ENCODE peak calls at places on chromosomes 1 and 21, in seven cellular contexts. One of them, this sample, is unnamed. For H3K36me3, the result is how much of the 10 kb centered on the place peaks cover.

GRCh38 chr1:226763741-226764264 is 24.7 kb upstream of the ITPKB start:
- DNase-seq in SK-N-SH: peak
- DNase-seq in HCT116: no peak
- DNase-seq in H1: peak
- DNase-seq in K562: no peak
- DNase-seq in GM12878: no peak
- DNase-seq in HepG2: no peak
- DNase-seq in this sample: peak

GRCh38 chr1:226121587-226122400 is 59.3 kb downstream of the H3-3A start:
- DNase-seq in SK-N-SH: peak
- DNase-seq in HCT116: no peak
- DNase-seq in H1: no peak
- DNase-seq in K562: peak
- DNase-seq in GM12878: no peak
- DNase-seq in HepG2: peak
- DNase-seq in this sample: peak

GRCh38 chr1:33902486-33903209 is 38.8 kb downstream of the HMGB4 start:
- DNase-seq in SK-N-SH: peak
- DNase-seq in HCT116: no peak
- DNase-seq in H1: no peak
- DNase-seq in K562: peak
- DNase-seq in GM12878: peak
- DNase-seq in HepG2: no peak
- DNase-seq in this sample: no peak

GRCh38 chr1:227950735-227951224 is 3.0 kb upstream of the WNT9A start:
- DNase-seq in SK-N-SH: no peak
- DNase-seq in HCT116: no peak
- DNase-seq in H1: no peak
- DNase-seq in K562: no peak
- DNase-seq in GM12878: no peak
- DNase-seq in HepG2: no peak
- DNase-seq in this sample: no peak

GRCh38 chr1:204190212-204191211 is 5.8 kb downstream of the KISS1 start:
- DNase-seq in SK-N-SH: no peak
- DNase-seq in HCT116: no peak
- DNase-seq in H1: no peak
- DNase-seq in K562: peak
- DNase-seq in GM12878: no peak
- DNase-seq in HepG2: peak
- DNase-seq in this sample: no peak

GRCh38 chr1:47578026-47578861 is 140.4 kb downstream of the FOXD2 start:
- DNase-seq in SK-N-SH: peak
- DNase-seq in HCT116: no peak
- DNase-seq in H1: no peak
- DNase-seq in K562: no peak
- DNase-seq in GM12878: no peak
- DNase-seq in HepG2: no peak
- DNase-seq in this sample: no peak

GRCh38 chr21:28215214-28215954 is 777.3 kb downstream of the LTN1 start:
- DNase-seq in SK-N-SH: no peak
- DNase-seq in HCT116: no peak
- DNase-seq in H1: no peak
- DNase-seq in K562: no peak
- DNase-seq in GM12878: no peak
- DNase-seq in HepG2: no peak
- DNase-seq in this sample: no peak

GRCh38 chr1:1946540-1946939 is 27.5 kb upstream of the TMEM52 start:
- DNase-seq in SK-N-SH: no peak
- DNase-seq in HCT116: no peak
- DNase-seq in H1: no peak
- DNase-seq in K562: no peak
- DNase-seq in GM12878: no peak
- DNase-seq in HepG2: no peak
- DNase-seq in this sample: no peak

GRCh38 chr1:17654519-17654918 is 100.6 kb upstream of the ACTL8 start:
- DNase-seq in SK-N-SH: no peak
- DNase-seq in HCT116: no peak
- DNase-seq in H1: no peak
- DNase-seq in K562: no peak
- DNase-seq in GM12878: no peak
- DNase-seq in HepG2: no peak
- DNase-seq in this sample: no peak

GRCh38 chr1:63545780-63546179 is 22.5 kb downstream of the EFCAB7 start:
- DNase-seq in SK-N-SH: no peak
- DNase-seq in HCT116: no peak
- DNase-seq in H1: no peak
- DNase-seq in K562: no peak
- DNase-seq in GM12878: no peak
- DNase-seq in HepG2: no peak
- DNase-seq in this sample: no peak

GRCh38 chr1:16143566-16144324 is 12.1 kb downstream of the EPHA2 start:
- DNase-seq in SK-N-SH: no peak
- DNase-seq in HCT116: peak
- DNase-seq in H1: no peak
- DNase-seq in K562: peak
- DNase-seq in GM12878: no peak
- DNase-seq in HepG2: peak
- DNase-seq in this sample: no peak

GRCh38 chr1:54804471-54805132 is 3.5 kb upstream of the TTC22 start:
- DNase-seq in SK-N-SH: no peak
- DNase-seq in HCT116: no peak
- DNase-seq in H1: no peak
- DNase-seq in K562: no peak
- DNase-seq in GM12878: no peak
- DNase-seq in HepG2: no peak
- DNase-seq in this sample: no peak

GRCh38 chr1:94246692-94247145 is 9.3 kb upstream of the ARHGAP29 start:
- DNase-seq in SK-N-SH: peak
- DNase-seq in HCT116: no peak
- DNase-seq in H1: no peak
- DNase-seq in K562: no peak
- DNase-seq in GM12878: no peak
- DNase-seq in HepG2: no peak
- DNase-seq in this sample: no peak
- TF ChIP-seq YY1 in SK-N-SH: no peak
- TF ChIP-seq YY1 in HCT116: no peak
- TF ChIP-seq YY1 in H1: no peak
- TF ChIP-seq YY1 in K562: no peak
- TF ChIP-seq YY1 in GM12878: no peak
- TF ChIP-seq YY1 in HepG2: no peak
- TF ChIP-seq YY1 in this sample: no peak

DNA sequence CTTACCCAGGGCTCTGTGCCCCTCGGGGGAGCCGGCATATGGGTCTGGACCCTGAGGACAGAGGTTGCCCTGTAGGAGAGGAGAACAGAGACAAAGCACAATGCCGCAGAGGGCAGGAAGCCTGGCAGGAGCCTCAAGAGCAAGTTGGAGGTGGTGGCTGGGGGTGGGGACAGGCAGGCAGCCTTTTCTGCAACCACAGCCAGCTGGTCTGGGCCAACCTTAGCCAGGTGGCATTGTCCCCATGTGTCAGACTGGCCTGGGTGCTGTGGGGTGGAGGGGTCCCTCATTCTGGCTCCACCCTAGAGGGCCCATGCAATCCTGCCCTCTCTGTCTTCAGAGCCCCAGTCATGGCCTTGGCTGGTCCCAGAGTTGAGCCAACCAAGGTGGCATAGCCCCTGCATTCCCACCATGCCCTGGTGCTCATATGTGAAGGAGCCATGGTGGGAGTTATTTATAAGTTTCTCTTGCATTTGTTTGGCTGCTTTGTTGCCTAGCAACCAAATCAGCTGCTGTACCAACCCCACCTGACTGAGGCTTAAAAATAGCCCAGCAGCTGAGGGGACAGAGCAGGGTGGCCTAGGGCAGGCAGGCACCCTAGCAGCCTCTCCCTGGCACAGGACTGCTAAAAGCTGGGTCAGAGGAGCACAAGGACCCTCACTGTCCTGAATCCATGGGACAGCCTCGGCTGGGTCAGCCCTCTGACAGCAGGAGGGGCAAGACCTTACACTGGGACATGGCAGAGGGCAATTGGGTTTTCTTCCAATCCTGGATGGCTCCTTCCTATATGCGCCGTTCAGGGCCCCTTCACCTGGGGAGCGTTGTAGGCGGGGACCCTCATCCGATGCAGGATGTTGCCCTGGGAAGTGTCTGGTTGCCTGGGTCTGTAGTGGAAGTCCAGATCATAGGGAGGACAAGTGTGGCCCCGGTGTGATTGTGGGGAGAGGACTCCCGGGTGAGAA is 19.5 kb downstream of the MAP7D1 start:
- DNase-seq in SK-N-SH: no peak
- DNase-seq in HCT116: no peak
- DNase-seq in H1: no peak
- DNase-seq in K562: no peak
- DNase-seq in GM12878: no peak
- DNase-seq in HepG2: no peak
- DNase-seq in this sample: no peak
- H3K36me3 ChIP-seq in SK-N-SH: half or more
- H3K36me3 ChIP-seq in HCT116: half or more
- H3K36me3 ChIP-seq in H1: under half
- H3K36me3 ChIP-seq in K562: half or more
- H3K36me3 ChIP-seq in GM12878: under half
- H3K36me3 ChIP-seq in HepG2: under half
- H3K36me3 ChIP-seq in this sample: half or more

GRCh38 chr1:205286335-205286950 is 35.1 kb downstream of the NUAK2 start:
- DNase-seq in SK-N-SH: no peak
- DNase-seq in HCT116: no peak
- DNase-seq in H1: no peak
- DNase-seq in K562: no peak
- DNase-seq in GM12878: peak
- DNase-seq in HepG2: no peak
- DNase-seq in this sample: no peak

GRCh38 chr1:205287076-205287475 is 34.5 kb downstream of the NUAK2 start:
- DNase-seq in SK-N-SH: no peak
- DNase-seq in HCT116: no peak
- DNase-seq in H1: no peak
- DNase-seq in K562: no peak
- DNase-seq in GM12878: no peak
- DNase-seq in HepG2: no peak
- DNase-seq in this sample: no peak

GRCh38 chr1:205285391-205286101 is 36.0 kb downstream of the NUAK2 start:
- DNase-seq in SK-N-SH: no peak
- DNase-seq in HCT116: no peak
- DNase-seq in H1: no peak
- DNase-seq in K562: no peak
- DNase-seq in GM12878: peak
- DNase-seq in HepG2: no peak
- DNase-seq in this sample: no peak

GRCh38 chr1:205283270-205284147 is 38.0 kb downstream of the NUAK2 start:
- DNase-seq in SK-N-SH: no peak
- DNase-seq in HCT116: no peak
- DNase-seq in H1: no peak
- DNase-seq in K562: no peak
- DNase-seq in GM12878: no peak
- DNase-seq in HepG2: no peak
- DNase-seq in this sample: no peak

DNA sequence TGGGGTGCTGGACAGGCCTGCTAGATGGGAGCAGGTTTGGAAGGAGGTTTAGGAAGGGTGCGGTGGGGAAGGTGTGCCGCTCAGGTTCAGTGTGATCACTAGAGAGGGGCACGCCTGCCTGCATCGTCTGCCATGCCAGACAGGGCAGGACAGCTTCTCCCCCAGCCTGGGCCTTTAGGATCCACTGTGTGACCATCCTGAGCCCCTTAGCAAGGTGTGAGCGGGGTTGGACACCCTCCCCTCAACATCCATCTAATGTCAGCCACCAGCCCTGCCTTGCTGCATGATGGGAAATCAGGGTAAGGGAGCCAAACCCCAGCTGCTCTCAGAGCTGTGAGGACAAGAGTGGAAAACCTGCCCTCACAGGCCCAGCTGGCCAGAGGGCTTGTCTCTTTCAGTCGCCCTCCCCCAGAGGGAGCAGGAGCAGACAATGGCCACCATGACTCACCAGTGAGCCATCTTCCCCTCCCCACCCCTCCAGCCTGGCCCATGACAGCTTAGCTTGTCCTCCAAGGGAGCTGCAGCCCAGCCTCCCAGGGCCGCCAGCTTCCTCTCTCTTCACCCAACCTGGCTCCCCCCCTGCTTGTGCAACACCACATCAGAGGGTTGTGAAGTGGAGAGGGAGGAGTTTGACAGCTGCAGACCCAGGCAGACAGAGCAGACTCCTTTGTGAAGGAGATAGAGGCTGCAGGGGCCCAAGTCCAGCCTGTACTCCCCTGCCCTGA is 37.0 kb downstream of the NUAK2 start:
- DNase-seq in SK-N-SH: peak
- DNase-seq in HCT116: peak
- DNase-seq in H1: peak
- DNase-seq in K562: peak
- DNase-seq in GM12878: no peak
- DNase-seq in HepG2: peak
- DNase-seq in this sample: peak
- H3K9ac ChIP-seq in SK-N-SH: peak
- H3K9ac ChIP-seq in HCT116: peak
- H3K9ac ChIP-seq in H1: no peak
- H3K9ac ChIP-seq in K562: peak
- H3K9ac ChIP-seq in GM12878: peak
- H3K9ac ChIP-seq in HepG2: peak
- H3K9ac ChIP-seq in this sample: peak

GRCh38 chr1:83588140-83588539 is 410.8 kb downstream of the TTLL7 start:
- DNase-seq in SK-N-SH: no peak
- DNase-seq in HCT116: no peak
- DNase-seq in H1: no peak
- DNase-seq in K562: no peak
- DNase-seq in GM12878: no peak
- DNase-seq in HepG2: no peak
- DNase-seq in this sample: no peak

GRCh38 chr1:83581747-83582146 is 417.2 kb downstream of the TTLL7 start:
- DNase-seq in SK-N-SH: no peak
- DNase-seq in HCT116: no peak
- DNase-seq in H1: no peak
- DNase-seq in K562: no peak
- DNase-seq in GM12878: no peak
- DNase-seq in HepG2: no peak
- DNase-seq in this sample: no peak

DNA sequence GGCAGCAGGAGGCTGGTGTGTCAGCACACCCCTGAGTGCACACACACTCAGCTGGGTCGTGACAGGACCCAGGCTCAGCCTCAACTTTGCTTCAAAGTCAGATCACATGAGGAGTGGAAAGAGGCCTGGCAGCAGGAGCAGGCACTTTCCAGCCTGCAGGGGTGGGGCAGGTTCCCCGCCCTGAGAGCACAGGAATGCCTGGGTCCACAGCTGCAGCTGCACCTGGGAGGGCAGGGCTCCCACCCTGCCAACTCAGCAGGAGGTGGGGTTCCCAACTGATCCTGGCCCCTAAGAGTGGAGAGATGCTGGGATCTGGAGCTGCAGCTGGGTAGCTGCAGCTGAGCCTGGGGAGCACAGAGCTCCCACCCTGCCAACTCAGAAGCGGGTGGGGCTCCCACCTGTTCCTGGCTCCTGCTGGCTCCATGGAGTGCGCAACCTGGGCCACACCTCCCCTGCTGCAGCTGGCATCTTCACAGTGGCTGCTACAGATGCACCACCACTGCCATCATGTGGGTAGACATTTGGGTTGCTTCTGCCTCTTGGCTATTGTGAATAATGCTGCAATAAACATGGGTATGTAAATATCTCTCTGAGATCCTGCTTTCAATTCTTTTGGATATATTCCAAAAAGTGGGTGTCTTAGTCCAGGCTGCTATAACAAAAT is 415.4 kb downstream of the TTLL7 start:
- DNase-seq in SK-N-SH: no peak
- DNase-seq in HCT116: no peak
- DNase-seq in H1: no peak
- DNase-seq in K562: no peak
- DNase-seq in GM12878: no peak
- DNase-seq in HepG2: no peak
- DNase-seq in this sample: no peak
- TF ChIP-seq YY1 in SK-N-SH: no peak
- TF ChIP-seq YY1 in HCT116: no peak
- TF ChIP-seq YY1 in H1: no peak
- TF ChIP-seq YY1 in K562: no peak
- TF ChIP-seq YY1 in GM12878: no peak
- TF ChIP-seq YY1 in HepG2: no peak
- TF ChIP-seq YY1 in this sample: no peak

This sample was measured in NT2/D1.